ENCODE peak calls at places on chromosomes 11 and 22, in eight cellular contexts. R is epithelial cell of esophagus, G is mammary epithelial cell, Y is kidney epithelial cell, H is cardiac muscle cell, O is Ammon's horn, J is left cardiac atrium, A is brain microvascular endothelial cell. P is an unnamed sample.

GRCh38 chr22:19271856-19272535 is 19.5 kb downstream of the CLTCL1 start:
- DNase-seq in A (peak; percentile 3), J (no peak), G (peak; percentile 20), R (peak; percentile 80), Y (peak; percentile 16), H (no peak), O (no peak), P (peak; percentile 29)

GRCh38 chr11:118046964-118047700 is 29.7 kb upstream of the TMPRSS4 start:
- DNase-seq in G (no peak), Y (no peak), O (no peak), R (no peak), H (no peak), J (no peak), A (no peak), P (no peak)

GRCh38 chr11:10858505-10859360 is 880 bp upstream of the ZBED5 start:
- DNase-seq in H (no peak), O (peak; percentile 80), J (peak; percentile 76), G (no peak), A (no peak), Y (no peak), R (peak; percentile 57), P (peak; percentile 77)

GRCh38 chr22:27576413-27576812 is 225.1 kb downstream of the MN1 start:
- DNase-seq in R (peak; percentile 66), Y (no peak), G (peak; percentile 5), H (no peak), A (no peak), J (no peak), O (no peak), P (no peak)

GRCh38 chr22:48393041-48393370 is 1434.7 kb downstream of the BRD1 start:
- DNase-seq in A (no peak), G (no peak), O (no peak), H (no peak), R (no peak), Y (no peak), J (no peak), P (no peak)

GRCh38 chr11:10484461-10485180 is 29.6 kb downstream of the AMPD3 start:
- DNase-seq in O (no peak), Y (no peak), G (no peak), R (no peak), J (no peak), H (no peak), A (no peak), P (no peak)

GRCh38 chr11:130634981-130635473 is 186.6 kb downstream of the ADAMTS15 start:
- DNase-seq in R (peak; percentile 90), A (peak; percentile 54), G (peak; percentile 92), Y (peak; percentile 41), O (peak; percentile 50), J (peak; percentile 55), H (no peak), P (no peak)

GRCh38 chr11:14150878-14151277 is 188.4 kb downstream of the SPON1 start:
- DNase-seq in O (no peak), G (no peak), Y (no peak), J (no peak), H (no peak), R (no peak), A (no peak), P (no peak)

GRCh38 chr11:18671246-18671645 is 27.3 kb upstream of the TMEM86A start:
- DNase-seq in Y (no peak), J (no peak), O (no peak), G (no peak), A (no peak), H (no peak), R (peak; percentile 30), P (no peak)

GRCh38 chr11:34997872-34998548 is 81.6 kb downstream of the PDHX start:
- DNase-seq in Y (no peak), O (no peak), J (no peak), G (peak; percentile 43), A (no peak), H (peak; percentile 58), R (peak; percentile 35), P (no peak)

GRCh38 chr11:60848714-60849151 is 6.8 kb downstream of the CCDC86 start:
- DNase-seq in R (no peak), J (no peak), H (no peak), Y (no peak), G (no peak), A (no peak), O (no peak), P (no peak)

GRCh38 chr11:57405271-57405890 is 14.9 kb upstream of the PRG2 start:
- DNase-seq in R (no peak), H (no peak), A (no peak), G (no peak), O (peak; percentile 23), Y (no peak), J (peak; percentile 24), P (no peak)